ENCODE peak calls at places on chromosomes 3 and 15, in five cellular contexts. R, K, F, E and C are unnamed samples.

GRCh38 chr3:56251343-56251945 is 216.8 kb downstream of the ERC2 start:
- DNase-seq in R (no peak), K (peak), F (peak), E (peak), C (no peak)

GRCh38 chr3:177251756-177252155 is 54.5 kb upstream of the TBL1XR1 start:
- DNase-seq in R (no peak), K (no peak), F (no peak), E (no peak), C (no peak)

GRCh38 chr3:55486101-55486856 is 827 bp downstream of the WNT5A start:
- DNase-seq in R (peak), K (peak), F (peak), E (no peak), C (peak)

GRCh38 chr3:38038447-38038911 is 529 bp upstream of the DLEC1 start:
- DNase-seq in R (no peak), K (no peak), F (no peak), E (no peak), C (no peak)

GRCh38 chr3:59731909-59732308 is 682.1 kb upstream of the CFAP20DC start:
- DNase-seq in R (no peak), K (no peak), F (no peak), E (no peak), C (no peak)

GRCh38 chr15:45454825-45455224 is 67.7 kb downstream of the SLC30A4 start:
- DNase-seq in R (peak), K (no peak), F (no peak), E (peak), C (peak)

GRCh38 chr15:60591491-60592385 is 112.8 kb upstream of the ICE2 start:
- DNase-seq in R (peak), K (peak), F (peak), E (peak), C (peak)

GRCh38 chr15:89760303-89761008 is 9.4 kb upstream of the MESP1 start:
- DNase-seq in R (peak), K (peak), F (peak), E (peak), C (peak)